ENCODE peak calls at places on chromosomes 16 and 17, in seven cellular contexts. V is kidney epithelial cell; J is MM.1S; X is ureter; M is HFFc6; C is activated CD8-positive, alpha-beta T cell treated with anti-CD3 and anti-CD28 coated beads, Interleukin-2, amount 10 ng/mL, durations not matched to agents 7 days and 5 days; N is fibroblast of lung. L is an unnamed sample.

GRCh38 chr16:50474138-50474537 is 74.1 kb upstream of the NKD1 start:
- DNase-seq in V (no peak), J (no peak), X (no peak), M (no peak), C (no peak), N (no peak), L (no peak)

GRCh38 chr16:89958068-89958467 is 9.5 kb downstream of the DEF8 start:
- DNase-seq in V (no peak), J (no peak), X (no peak), M (no peak), C (no peak), N (peak; percentile 14), L (peak; percentile 58)

GRCh38 chr16:70695351-70696070 is 9.7 kb upstream of the MTSS2 start:
- DNase-seq in V (no peak), J (no peak), X (no peak), M (no peak), C (peak; percentile 68), N (no peak), L (peak; percentile 84)

GRCh38 chr16:48421741-48422140 is 36.5 kb upstream of the SIAH1 start:
- DNase-seq in V (no peak), J (no peak), X (no peak), M (no peak), C (no peak), N (peak; percentile 33), L (no peak)

GRCh38 chr16:51941412-51941811 is 605.5 kb downstream of the TOX3 start:
- DNase-seq in V (no peak), J (no peak), X (no peak), M (no peak), C (no peak), N (no peak), L (no peak)

GRCh38 chr17:4815043-4815675 is 8.2 kb downstream of the PLD2 start:
- DNase-seq in V (no peak), J (no peak), X (no peak), M (peak; percentile 26), C (no peak), N (no peak), L (no peak)

GRCh38 chr17:46766493-46767491 is 51.7 kb downstream of the WNT3 start:
- DNase-seq in V (no peak), J (no peak), X (no peak), M (no peak), C (no peak), N (no peak), L (no peak)

GRCh38 chr17:46152423-46152822 is 40.8 kb downstream of the KANSL1 start:
- DNase-seq in V (no peak), J (peak; percentile 85), X (no peak), M (no peak), C (no peak), N (no peak), L (no peak)

GRCh38 chr17:42414782-42415409 is 8.2 kb downstream of the CAVIN1 start:
- DNase-seq in V (no peak), J (peak; percentile 83), X (no peak), M (no peak), C (peak; percentile 62), N (no peak), L (peak; percentile 35)

GRCh38 chr16:24834459-24835335 is 11.1 kb upstream of the SLC5A11 start:
- DNase-seq in V (no peak), J (peak; percentile 8), X (no peak), M (peak; percentile 34), C (no peak), N (peak; percentile 64), L (no peak)

GRCh38 chr17:35312346-35312745 is 61.1 kb downstream of the SLFN11 start:
- DNase-seq in V (no peak), J (no peak), X (no peak), M (no peak), C (no peak), N (no peak), L (no peak)

GRCh38 chr17:50511058-50511457 is 2.8 kb downstream of the MYCBPAP start:
- DNase-seq in V (no peak), J (peak; percentile 55), X (no peak), M (peak; percentile 6), C (peak; percentile 66), N (peak; percentile 38), L (no peak)

GRCh38 chr17:14201087-14201486 is 35.6 kb downstream of the CDRT15 start:
- DNase-seq in V (no peak), J (no peak), X (no peak), M (no peak), C (peak; percentile 68), N (peak; percentile 23), L (no peak)

GRCh38 chr17:9672691-9673090 is 27.4 kb downstream of the USP43 start:
- DNase-seq in V (no peak), J (no peak), X (no peak), M (no peak), C (no peak), N (no peak), L (no peak)

GRCh38 chr16:54197758-54198157 is 88.8 kb downstream of the IRX3 start:
- DNase-seq in V (no peak), J (no peak), X (no peak), M (no peak), C (no peak), N (no peak), L (no peak)

GRCh38 chr16:25141648-25142047 is 30.1 kb downstream of the LCMT1 start:
- DNase-seq in V (no peak), J (no peak), X (no peak), M (no peak), C (no peak), N (peak; percentile 9), L (no peak)

GRCh38 chr16:53816211-53816610 is 112.3 kb downstream of the FTO start:
- DNase-seq in V (no peak), J (no peak), X (no peak), M (peak; percentile 1), C (no peak), N (peak; percentile 21), L (no peak)

GRCh38 chr16:2898831-2899563 is 12.7 kb upstream of the FLYWCH1 start:
- DNase-seq in V (no peak), J (no peak), X (no peak), M (no peak), C (no peak), N (no peak), L (no peak)

GRCh38 chr17:19275457-19276082 is 38.4 kb downstream of the EPN2 start:
- DNase-seq in V (no peak), J (no peak), X (no peak), M (no peak), C (no peak), N (no peak), L (no peak)

GRCh38 chr17:28950017-28950751 is 1.1 kb downstream of the PHF12 start:
- DNase-seq in V (no peak), J (peak; percentile 31), X (peak; percentile 80), M (peak; percentile 31), C (peak; percentile 72), N (peak; percentile 58), L (peak; percentile 64)

GRCh38 chr16:79132745-79133144 is 467.8 kb downstream of the MAF start:
- DNase-seq in V (no peak), J (no peak), X (peak; percentile 60), M (no peak), C (no peak), N (peak; percentile 6), L (peak; percentile 37)

GRCh38 chr17:40541060-40541872 is 24.0 kb downstream of the CCR7 start:
- DNase-seq in V (no peak), J (no peak), X (no peak), M (no peak), C (peak; percentile 85), N (no peak), L (no peak)

GRCh38 chr16:49632111-49632797 is 223.7 kb downstream of the ZNF423 start:
- DNase-seq in V (no peak), J (no peak), X (no peak), M (no peak), C (no peak), N (no peak), L (no peak)

GRCh38 chr17:27457731-27458523 is 1.7 kb downstream of the KSR1 start:
- DNase-seq in V (no peak), J (no peak), X (no peak), M (no peak), C (no peak), N (peak; percentile 62), L (no peak)

GRCh38 chr17:44322236-44322895 is 2.3 kb downstream of the SLC25A39 start:
- DNase-seq in V (no peak), J (no peak), X (no peak), M (no peak), C (no peak), N (no peak), L (no peak)

GRCh38 chr16:87278191-87279093 is 38.8 kb downstream of the C16orf95 start:
- DNase-seq in V (no peak), J (no peak), X (peak; percentile 85), M (peak; percentile 68), C (peak; percentile 72), N (peak; percentile 83), L (peak; percentile 86)

L was measured in left ventricle myocardium superior.